ENCODE peak calls at places on chromosomes 2 and 18, in five cellular contexts. Q is adrenal gland, G is sigmoid colon, V is breast epithelium, M is A549. A is an unnamed sample.

GRCh38 chr2:239930378-239930777 is 94.8 kb downstream of the NDUFA10 start:
- DNase-seq in Q (peak; percentile 18), G (peak; percentile 54), V (peak; percentile 43), M (no peak), A (peak; percentile 23)

GRCh38 chr18:55515204-55515603 is 72.8 kb downstream of the TCF4 start:
- DNase-seq in Q (no peak), G (no peak), V (no peak), M (no peak), A (no peak)

GRCh38 chr2:156430978-156431358 is 5.2 kb upstream of the GPD2 start:
- DNase-seq in Q (no peak), G (no peak), V (no peak), M (peak; percentile 54), A (no peak)

GRCh38 chr2:240293865-240294461 is 141.5 kb upstream of the GPC1 start:
- DNase-seq in Q (peak; percentile 15), G (no peak), V (no peak), M (no peak), A (no peak)

GRCh38 chr2:98647636-98648035 is 39.2 kb downstream of the UNC50 start:
- DNase-seq in Q (no peak), G (no peak), V (no peak), M (no peak), A (no peak)

GRCh38 chr18:52894801-52895200 is 554.8 kb downstream of the DCC start:
- DNase-seq in Q (no peak), G (no peak), V (no peak), M (no peak), A (no peak)

GRCh38 chr2:217103752-217104540 is 244.1 kb upstream of the TNP1 start:
- DNase-seq in Q (no peak), G (no peak), V (no peak), M (no peak), A (no peak)

GRCh38 chr2:9423922-9424272 is 443 bp downstream of the CPSF3 start:
- DNase-seq in Q (no peak), G (no peak), V (no peak), M (no peak), A (no peak)

GRCh38 chr2:230216489-230216888 is 3.3 kb downstream of the SP110 start:
- DNase-seq in Q (no peak), G (no peak), V (no peak), M (no peak), A (no peak)

DNA sequence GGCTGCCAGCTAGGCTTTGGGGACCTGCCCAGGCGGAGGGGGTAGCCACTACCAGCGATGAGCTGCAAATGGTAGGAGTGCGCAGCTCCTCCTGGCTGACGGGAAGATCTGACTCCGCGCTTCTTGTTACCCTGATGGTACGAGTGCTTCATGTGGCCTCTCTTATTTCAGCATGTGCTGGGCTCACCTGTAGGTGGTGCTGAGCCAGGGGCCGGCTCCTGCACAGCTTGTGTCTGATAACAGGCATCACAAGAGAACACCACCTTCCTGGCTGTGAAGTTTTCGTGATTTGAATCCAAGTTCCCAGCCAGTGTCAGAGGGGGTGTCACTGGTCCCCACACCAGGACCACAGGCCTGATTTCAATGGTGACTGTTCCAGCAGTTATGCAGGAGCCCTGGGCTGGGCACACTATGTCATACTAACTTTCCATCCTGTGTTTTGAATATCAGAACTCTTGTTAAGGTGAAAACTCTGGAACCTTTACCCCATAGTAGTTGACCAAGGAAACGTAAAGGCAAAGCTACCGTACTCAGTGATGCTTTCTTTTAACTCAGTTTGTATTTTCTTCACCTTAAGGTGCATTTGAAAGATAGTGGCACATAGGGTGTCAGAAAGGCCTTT is 28.0 kb downstream of the APCDD1 start:
- DNase-seq in Q (no peak), G (no peak), V (no peak), M (no peak), A (no peak)
- H3K27ac ChIP-seq in Q (no peak overlapping the region), G (no peak overlapping the region), V (no peak overlapping the region), M (no peak overlapping the region), A (peak overlapping the region; percentile 71)

GRCh38 chr18:13726972-13727331 is 479 bp downstream of the RNMT start:
- DNase-seq in Q (peak; percentile 69), G (peak; percentile 85), V (no peak), M (peak; percentile 5), A (no peak)
- TF ChIP-seq POLR2A in Q (no peak), G (no peak), V (no peak), M (no peak), A (no peak)

GRCh38 chr2:89821455-89821945 is 1130.0 kb downstream of the RPIA start:
- DNase-seq in Q (no peak), G (no peak), V (no peak), M (no peak), A (no peak)

GRCh38 chr2:89820248-89820647 is 1128.8 kb downstream of the RPIA start:
- DNase-seq in Q (no peak), G (no peak), V (no peak), M (no peak), A (no peak)

GRCh38 chr2:89818873-89819272 is 1127.4 kb downstream of the RPIA start:
- DNase-seq in Q (no peak), G (no peak), V (no peak), M (no peak), A (no peak)

GRCh38 chr2:89823556-89823955 is 1132.1 kb downstream of the RPIA start:
- DNase-seq in Q (no peak), G (no peak), V (no peak), M (no peak), A (no peak)

GRCh38 chr2:89819809-89820208 is 1128.3 kb downstream of the RPIA start:
- DNase-seq in Q (no peak), G (no peak), V (no peak), M (no peak), A (no peak)
- H3K9me3 ChIP-seq in Q (no peaks in the 10 kb centered on the region), G (no peaks in the 10 kb centered on the region), V (peaks cover 74% of the 10 kb centered on the region), M (peaks cover 19% of the 10 kb centered on the region), A (peaks cover under 1% of the 10 kb centered on the region)

GRCh38 chr2:159229476-159230144 is 56.9 kb downstream of the WDSUB1 start:
- DNase-seq in Q (no peak), G (no peak), V (no peak), M (no peak), A (no peak)

GRCh38 chr2:159226608-159227007 is 59.9 kb downstream of the WDSUB1 start:
- DNase-seq in Q (no peak), G (no peak), V (no peak), M (no peak), A (no peak)

GRCh38 chr2:159226059-159226461 is 60.4 kb downstream of the WDSUB1 start:
- DNase-seq in Q (no peak), G (no peak), V (no peak), M (peak; percentile 11), A (no peak)

GRCh38 chr2:159228006-159228655 is 58.4 kb downstream of the WDSUB1 start:
- DNase-seq in Q (no peak), G (no peak), V (no peak), M (no peak), A (no peak)

GRCh38 chr2:159227467-159227866 is 59.0 kb downstream of the WDSUB1 start:
- DNase-seq in Q (no peak), G (no peak), V (no peak), M (no peak), A (no peak)
- H3K27ac ChIP-seq in Q (no peak overlapping the region), G (no peak overlapping the region), V (peak overlapping the region; percentile 41), M (no peak overlapping the region), A (no peak overlapping the region)

GRCh38 chr18:23585897-23586248 is 433 bp downstream of the NPC1 start:
- DNase-seq in Q (no peak), G (no peak), V (no peak), M (no peak), A (no peak)

GRCh38 chr18:23587220-23587642 is 925 bp upstream of the NPC1 start:
- DNase-seq in Q (peak; percentile 42), G (no peak), V (no peak), M (no peak), A (no peak)

GRCh38 chr18:23585007-23585871 is 1.1 kb downstream of the NPC1 start:
- DNase-seq in Q (peak; percentile 50), G (no peak), V (no peak), M (no peak), A (no peak)

GRCh38 chr18:23584019-23584970 is 2.0 kb downstream of the NPC1 start:
- DNase-seq in Q (no peak), G (no peak), V (no peak), M (no peak), A (no peak)

GRCh38 chr18:23586249-23587196 is at the start of gene NPC1:
- DNase-seq in Q (peak; percentile 95), G (peak; percentile 97), V (peak; percentile 94), M (peak; percentile 74), A (peak; percentile 96)
- TF ChIP-seq POLR2A in Q (peak; percentile 96), G (peak; percentile 91), V (peak; percentile 91), M (peak; percentile 57), A (peak; percentile 86)

GRCh38 chr18:78892201-78892600 is 87.4 kb upstream of the SALL3 start:
- DNase-seq in Q (no peak), G (no peak), V (no peak), M (no peak), A (no peak)

GRCh38 chr18:78890388-78890787 is 89.2 kb upstream of the SALL3 start:
- DNase-seq in Q (no peak), G (no peak), V (no peak), M (no peak), A (no peak)

GRCh38 chr18:78893396-78894305 is 86.0 kb upstream of the SALL3 start:
- DNase-seq in Q (no peak), G (no peak), V (no peak), M (no peak), A (no peak)

GRCh38 chr18:78891185-78891762 is 88.3 kb upstream of the SALL3 start:
- DNase-seq in Q (no peak), G (no peak), V (no peak), M (no peak), A (no peak)

DNA sequence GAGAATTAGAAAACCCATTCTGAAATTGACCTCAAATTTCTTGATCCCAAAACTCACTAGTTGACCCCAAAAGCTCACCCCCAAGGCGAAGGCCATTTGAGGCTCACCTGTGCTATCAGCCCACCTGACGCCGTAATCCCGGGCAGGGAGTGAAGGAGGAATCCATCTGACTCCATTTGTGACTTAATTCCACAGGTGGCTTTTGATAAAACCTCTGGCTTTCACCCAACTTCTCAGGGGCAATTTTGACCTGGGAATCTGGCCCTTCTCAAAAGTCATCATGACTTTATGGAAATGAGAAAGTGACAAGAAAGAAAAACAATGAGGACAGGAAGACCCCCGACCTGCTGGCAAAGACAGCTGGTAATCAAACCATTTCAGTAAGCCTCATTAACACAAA is 86.9 kb upstream of the SALL3 start:
- DNase-seq in Q (no peak), G (no peak), V (no peak), M (no peak), A (no peak)
- H3K9me3 ChIP-seq in Q (no peaks in the 10 kb centered on the region), G (no peaks in the 10 kb centered on the region), V (peaks cover 10% of the 10 kb centered on the region), M (no peaks in the 10 kb centered on the region), A (no peaks in the 10 kb centered on the region)

GRCh38 chr18:3616744-3617143 is 166.8 kb downstream of the TGIF1 start:
- DNase-seq in Q (no peak), G (no peak), V (no peak), M (no peak), A (no peak)
- H3K27ac ChIP-seq in Q (no peak overlapping the region), G (no peak overlapping the region), V (no peak overlapping the region), M (peak overlapping the region; percentile 100), A (no peak overlapping the region)

GRCh38 chr2:44980786-44981713 is 28.2 kb downstream of the SIX2 start:
- DNase-seq in Q (no peak), G (no peak), V (no peak), M (no peak), A (no peak)
- TF ChIP-seq POLR2A in Q (no peak), G (no peak), V (no peak), M (no peak), A (no peak)

A was measured in ovary.